ENCODE peak calls at places on chromosome 1, in four cellular contexts. M is HCT116, H is K562, T is HepG2. A is an unnamed sample.

GRCh38 chr1:32471695-32472362 is 7.0 kb downstream of the ZBTB8B start:
- DNase-seq in H (no peak), M (no peak), T (no peak), A (no peak)

GRCh38 chr1:64043328-64043727 is 160.1 kb upstream of the UBE2U start:
- DNase-seq in T (no peak), M (no peak), H (no peak), A (no peak)

GRCh38 chr1:12745992-12746323 is at the start of gene CFAP107:
- DNase-seq in T (no peak), M (no peak), H (no peak), A (no peak)

GRCh38 chr1:22289251-22289995 is 146.5 kb upstream of the WNT4 start:
- DNase-seq in M (no peak), H (no peak), T (no peak), A (no peak)

GRCh38 chr1:160868141-160868540 is 5.5 kb upstream of the CD244 start:
- DNase-seq in M (no peak), T (no peak), H (no peak), A (no peak)

GRCh38 chr1:31927661-31927980 is 10.5 kb downstream of the PTP4A2 start:
- DNase-seq in M (no peak), H (no peak), T (no peak), A (no peak)

GRCh38 chr1:201145816-201146215 is 8.5 kb downstream of the TMEM9 start:
- DNase-seq in H (no peak), M (no peak), T (no peak), A (no peak)

GRCh38 chr1:31372051-31372450 is 825 bp downstream of the FABP3 start:
- DNase-seq in M (no peak), T (no peak), H (no peak), A (no peak)

GRCh38 chr1:226948996-226949395 is 8.9 kb downstream of the COQ8A start:
- DNase-seq in T (no peak), H (no peak), M (no peak), A (no peak)

DNA sequence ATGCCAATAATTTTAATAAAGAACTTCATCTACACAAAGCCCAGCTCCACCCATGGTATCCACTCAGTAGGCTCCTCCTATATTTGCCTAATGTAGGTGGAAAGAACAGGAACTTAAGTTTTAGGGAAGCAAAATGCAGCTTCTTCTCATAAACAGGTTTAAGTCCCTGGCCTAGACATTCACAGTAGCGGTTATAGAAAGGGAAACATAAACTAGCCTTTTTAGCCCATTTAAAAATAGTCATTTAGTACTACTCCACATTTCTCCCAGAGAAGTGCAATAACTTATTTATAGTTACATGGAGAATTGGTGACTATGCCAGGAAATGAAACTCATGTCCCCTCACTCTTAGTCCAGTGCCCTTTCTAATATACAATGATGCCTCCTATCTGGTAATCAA is 56.6 kb upstream of the CPLANE2 start:
- DNase-seq in H (no peak), T (no peak), M (no peak), A (no peak)
- TF ChIP-seq TCF7L2 in H (no peak), T (no peak), M (no peak), A (no peak)

GRCh38 chr1:34115233-34115632 is 49.8 kb downstream of the CSMD2 start:
- DNase-seq in T (no peak), M (no peak), H (no peak), A (no peak)

GRCh38 chr1:34108269-34108668 is 56.8 kb downstream of the CSMD2 start:
- DNase-seq in M (no peak), H (no peak), T (no peak), A (no peak)

GRCh38 chr1:34108711-34109110 is 56.3 kb downstream of the CSMD2 start:
- DNase-seq in T (no peak), H (no peak), M (no peak), A (no peak)

GRCh38 chr1:34113362-34113761 is 51.7 kb downstream of the CSMD2 start:
- DNase-seq in T (no peak), M (no peak), H (no peak), A (no peak)

GRCh38 chr1:34113887-34114286 is 51.1 kb downstream of the CSMD2 start:
- DNase-seq in T (peak), M (peak), H (no peak), A (peak)
- TF ChIP-seq CTCF in T (peak), M (peak), H (peak), A (peak)

DNA sequence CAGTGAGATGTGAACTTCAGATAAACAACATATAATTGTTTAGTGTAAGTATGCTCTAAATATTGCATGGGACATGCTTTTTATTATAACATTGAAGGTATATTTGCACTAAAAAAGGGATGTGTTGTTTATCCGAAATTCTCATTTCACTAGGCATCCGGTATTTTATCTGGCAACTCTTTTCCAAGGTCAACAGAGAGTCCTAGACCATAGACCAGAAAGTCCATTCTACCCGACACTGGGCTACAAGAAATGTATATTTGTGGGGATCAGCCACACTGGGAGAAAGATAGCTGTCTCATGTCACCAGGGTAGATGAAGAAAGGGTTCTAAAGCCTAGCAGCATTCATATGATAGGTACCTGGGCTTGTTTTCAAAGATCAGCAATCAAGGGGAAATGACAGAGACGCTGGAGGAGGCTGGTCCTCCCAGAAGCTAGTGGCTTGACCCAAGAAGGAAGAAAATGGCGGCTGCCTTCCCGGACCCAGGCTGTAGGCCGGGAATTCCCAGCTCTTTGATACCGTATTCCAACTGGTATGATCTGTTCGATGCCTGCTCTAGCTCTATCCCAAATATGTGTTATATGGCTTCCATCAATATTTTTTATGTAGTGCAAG is 161.1 kb upstream of the IRF2BP2 start:
- DNase-seq in M (no peak), H (no peak), T (no peak), A (no peak)
- H3K4me3 ChIP-seq in M (no peak), H (no peak), T (no peak), A (no peak)

DNA sequence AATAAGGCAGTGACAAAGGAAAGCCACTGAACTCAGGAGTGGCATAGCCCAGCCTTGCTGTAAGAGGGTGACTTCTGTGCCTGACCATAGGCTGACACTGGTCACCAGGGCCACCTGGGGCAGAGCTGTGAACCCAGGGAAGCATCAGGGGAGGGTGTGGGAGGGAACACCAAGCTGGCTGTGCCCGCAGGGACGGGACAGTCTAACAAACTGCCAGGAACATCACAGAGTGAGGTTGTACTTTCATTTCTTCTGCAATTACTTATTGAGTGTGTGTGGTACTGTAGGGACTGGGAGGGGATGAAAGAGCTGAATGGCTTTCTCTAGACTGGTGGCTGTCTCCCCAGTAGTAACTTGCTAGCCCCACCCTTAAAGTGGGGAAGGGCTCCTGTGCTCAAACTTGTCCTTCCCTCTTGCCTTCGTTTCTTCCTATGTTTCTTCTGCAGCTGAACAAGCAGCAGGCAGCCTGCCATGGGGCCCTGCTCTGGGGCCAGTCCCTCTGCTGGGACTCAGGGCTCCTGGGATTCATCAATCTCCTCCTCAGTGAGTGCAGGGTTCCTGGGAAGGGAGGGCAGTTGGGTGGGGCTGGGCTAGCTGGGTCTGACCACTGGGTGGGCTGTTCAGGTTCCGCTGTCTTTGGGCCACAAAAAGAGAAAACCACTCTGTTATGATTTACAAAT is 39.6 kb upstream of the ETV3 start:
- DNase-seq in H (no peak), T (no peak), M (no peak), A (no peak)
- TF ChIP-seq TCF7L2 in H (no peak), T (no peak), M (no peak), A (no peak)

GRCh38 chr1:2955652-2956051 is 65.6 kb upstream of the ACTRT2 start:
- DNase-seq in T (no peak), H (no peak), M (no peak), A (no peak)

GRCh38 chr1:2951856-2952255 is 69.4 kb upstream of the ACTRT2 start:
- DNase-seq in H (no peak), T (no peak), M (no peak), A (no peak)

GRCh38 chr1:2952371-2952770 is 68.9 kb upstream of the ACTRT2 start:
- DNase-seq in H (no peak), T (no peak), M (no peak), A (no peak)

GRCh38 chr1:2952992-2953391 is 68.3 kb upstream of the ACTRT2 start:
- DNase-seq in M (no peak), H (no peak), T (no peak), A (no peak)

DNA sequence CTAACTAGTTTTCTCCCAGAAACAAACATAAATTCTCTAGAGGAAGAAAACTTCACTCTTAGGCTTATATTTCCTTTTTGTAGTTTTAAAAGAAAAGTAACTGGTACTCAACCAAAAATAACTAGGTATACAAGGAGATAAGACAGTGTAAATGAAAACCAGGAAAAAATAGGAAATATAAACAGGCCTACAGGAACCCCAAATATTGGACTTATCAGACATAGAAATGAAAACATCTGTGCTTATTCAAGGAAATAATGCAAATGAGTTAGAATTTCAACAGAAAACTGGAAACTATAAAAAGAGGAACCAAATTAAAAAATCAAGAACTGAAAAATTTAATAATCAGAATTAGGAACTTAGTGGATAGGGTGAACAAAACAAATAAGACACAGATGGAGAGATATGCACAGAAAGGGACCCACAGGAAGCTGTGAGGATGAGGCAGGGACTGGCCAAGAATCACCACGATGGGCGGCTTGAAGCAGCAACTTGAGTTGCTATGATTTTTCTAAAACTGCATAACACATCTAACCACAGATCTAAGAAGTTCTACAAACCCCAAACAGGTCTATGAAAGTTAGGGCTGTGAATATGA is 67.5 kb upstream of the ACTRT2 start:
- DNase-seq in M (no peak), H (no peak), T (no peak), A (no peak)
- TF ChIP-seq CTCF in M (no peak), H (no peak), T (no peak), A (no peak)

GRCh38 chr1:232438476-232438875 is 191.5 kb downstream of the SIPA1L2 start:
- DNase-seq in H (no peak), M (no peak), T (no peak), A (no peak)

GRCh38 chr1:232440325-232441059 is 189.4 kb downstream of the SIPA1L2 start:
- DNase-seq in T (no peak), M (no peak), H (no peak), A (no peak)

GRCh38 chr1:232435746-232436145 is 194.2 kb downstream of the SIPA1L2 start:
- DNase-seq in H (no peak), M (no peak), T (no peak), A (no peak)

GRCh38 chr1:232437510-232437909 is 192.4 kb downstream of the SIPA1L2 start:
- DNase-seq in M (no peak), H (no peak), T (no peak), A (no peak)

DNA sequence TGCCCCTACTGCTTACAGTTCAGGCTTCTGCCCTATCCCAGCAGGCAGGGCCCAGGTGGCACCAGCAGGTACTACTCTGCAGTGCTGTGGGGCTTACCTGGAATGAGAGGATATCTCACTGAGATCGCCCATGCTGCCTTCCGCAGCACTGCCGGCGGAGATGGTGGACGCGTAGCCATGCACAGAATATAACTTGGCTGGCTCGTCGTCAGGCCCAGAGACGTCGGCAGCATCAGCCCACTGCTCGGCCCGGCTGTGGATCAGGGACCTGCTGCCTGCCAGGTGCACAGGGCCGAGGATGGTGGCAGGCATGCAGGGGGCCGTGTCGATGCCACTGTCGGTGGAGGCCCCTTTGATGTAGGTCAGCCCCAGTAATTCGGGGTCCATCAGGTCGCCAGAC is 190.9 kb downstream of the SIPA1L2 start:
- DNase-seq in H (no peak), M (no peak), T (no peak), A (no peak)
- H3K4me3 ChIP-seq in H (no peak), M (no peak), T (no peak), A (no peak)

DNA sequence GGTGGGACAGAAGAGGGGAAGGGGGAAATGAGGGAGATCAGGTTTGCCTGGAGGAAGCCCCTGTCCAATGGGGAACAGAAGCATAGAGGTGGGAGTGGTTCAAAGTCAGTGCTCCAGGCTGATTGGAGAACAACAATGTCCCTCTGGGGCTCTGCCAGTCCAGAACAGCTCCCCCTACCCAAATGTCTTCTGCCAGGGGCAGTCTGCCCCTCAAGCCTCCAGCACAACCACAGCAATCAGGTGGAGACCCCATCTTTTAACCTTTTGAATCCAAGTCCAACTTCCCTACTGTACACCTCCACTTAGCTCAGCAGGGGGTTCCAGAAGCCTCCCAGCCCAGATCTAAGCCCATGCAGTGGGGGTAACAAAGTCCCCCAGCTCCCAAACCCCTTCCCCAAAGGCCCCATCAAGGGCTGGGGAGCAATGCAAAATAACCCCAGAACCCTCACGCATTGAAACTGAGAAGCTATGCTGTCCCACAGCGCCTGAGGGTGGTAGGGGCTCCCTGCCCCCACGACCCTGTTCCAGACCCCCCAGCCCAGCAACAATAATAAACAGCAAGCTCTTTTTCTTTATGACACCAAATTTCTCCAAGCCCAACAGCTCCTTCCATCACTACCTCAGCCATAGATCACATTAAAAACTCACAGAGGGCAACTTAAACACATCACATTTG is 3.3 kb downstream of the AHDC1 start:
- DNase-seq in M (no peak), T (peak), H (no peak), A (no peak)
- TF ChIP-seq TCF7L2 in M (no peak), T (no peak), H (no peak), A (no peak)

GRCh38 chr1:79322511-79323027 is 316.0 kb upstream of the ADGRL4 start:
- DNase-seq in T (no peak), M (no peak), H (no peak), A (no peak)
- TF ChIP-seq CTCF in T (no peak), M (no peak), H (no peak), A (no peak)

GRCh38 chr1:203555046-203555445 is 61.1 kb downstream of the OPTC start:
- DNase-seq in H (no peak), T (no peak), M (no peak), A (no peak)
- H3K4me3 ChIP-seq in H (no peak), T (no peak), M (no peak), A (no peak)

A was measured in Panc1.